ENCODE peak calls at places on chromosomes 12 and 14, in six cellular contexts. H is PC-3, W is H9, Q is neural progenitor cell, E is mesendoderm, O is fibroblast of lung. U is an unnamed sample.

GRCh38 chr12:131604859-131605258 is 106.0 kb upstream of the SFSWAP start:
- DNase-seq in O (no peak), Q (no peak), W (no peak), E (no peak), H (no peak), U (no peak)

GRCh38 chr12:80154261-80154660 is 54.9 kb downstream of the OTOGL start:
- DNase-seq in W (no peak), O (peak; percentile 22), Q (no peak), E (no peak), H (peak; percentile 92), U (no peak)

GRCh38 chr12:75699728-75700496 is 188.5 kb upstream of the KRR1 start:
- DNase-seq in E (peak; percentile 72), W (no peak), O (peak; percentile 75), H (peak; percentile 7), Q (no peak), U (peak; percentile 87)

GRCh38 chr12:13093191-13093849 is 10.1 kb downstream of the GSG1 start:
- DNase-seq in O (peak; percentile 42), E (no peak), Q (no peak), W (no peak), H (peak; percentile 77), U (no peak)

GRCh38 chr12:32455607-32456063 is 56.3 kb downstream of the FGD4 start:
- DNase-seq in O (peak; percentile 90), H (peak; percentile 81), W (no peak), Q (peak; percentile 72), E (peak; percentile 59), U (peak; percentile 91)

GRCh38 chr14:53022593-53022992 is 71.7 kb upstream of the FERMT2 start:
- DNase-seq in E (no peak), O (no peak), H (peak; percentile 87), Q (no peak), W (no peak), U (no peak)

GRCh38 chr14:76929927-76930326 is 98.6 kb downstream of the IRF2BPL start:
- DNase-seq in E (peak; percentile 74), O (no peak), Q (no peak), H (no peak), W (no peak), U (no peak)

GRCh38 chr12:22687677-22688076 is 62.7 kb downstream of the ETNK1 start:
- DNase-seq in O (peak; percentile 62), Q (no peak), W (no peak), H (peak; percentile 39), E (no peak), U (peak; percentile 90)

GRCh38 chr12:122500685-122501488 is at the start of gene ZCCHC8:
- DNase-seq in Q (peak; percentile 100), W (peak; percentile 100), E (peak; percentile 100), O (peak; percentile 98), H (peak; percentile 99), U (peak; percentile 98)

GRCh38 chr12:105053116-105053572 is 31.1 kb downstream of the ALDH1L2 start:
- DNase-seq in O (peak; percentile 88), H (peak; percentile 97), Q (peak; percentile 85), E (peak; percentile 81), W (peak; percentile 75), U (peak; percentile 86)

GRCh38 chr14:103385994-103386491 is 828 bp downstream of the MARK3 start:
- DNase-seq in Q (peak; percentile 58), E (peak; percentile 46), H (peak; percentile 17), O (no peak), W (no peak), U (peak; percentile 44)

GRCh38 chr12:91565246-91565645 is 382.6 kb upstream of the DCN start:
- DNase-seq in O (peak; percentile 42), H (peak; percentile 37), E (no peak), W (no peak), Q (no peak), U (no peak)

GRCh38 chr14:33254342-33254741 is 315.7 kb downstream of the NPAS3 start:
- DNase-seq in W (no peak), E (no peak), O (no peak), Q (no peak), H (no peak), U (no peak)

GRCh38 chr12:53564941-53565340 is 57.7 kb upstream of the NPFF start:
- DNase-seq in Q (no peak), E (no peak), O (peak; percentile 25), W (no peak), H (no peak), U (peak; percentile 61)

GRCh38 chr14:69101331-69101826 is 51.5 kb downstream of the DCAF5 start:
- DNase-seq in E (peak; percentile 74), W (no peak), Q (peak; percentile 44), H (peak; percentile 81), O (peak; percentile 89), U (peak; percentile 80)

GRCh38 chr12:30440826-30441602 is 254.7 kb downstream of the IPO8 start:
- DNase-seq in O (peak; percentile 42), Q (peak; percentile 57), W (peak; percentile 58), E (peak; percentile 75), H (peak; percentile 46), U (peak; percentile 26)

GRCh38 chr12:56377310-56377988 is 14.8 kb upstream of the APOF start:
- DNase-seq in W (peak; percentile 56), H (peak; percentile 80), O (peak; percentile 4), E (peak; percentile 74), Q (peak; percentile 16), U (peak; percentile 29)

GRCh38 chr12:124764451-124764850 is 99.2 kb downstream of the SCARB1 start:
- DNase-seq in O (peak; percentile 79), E (peak; percentile 73), W (no peak), Q (no peak), H (peak; percentile 86), U (peak; percentile 39)

GRCh38 chr12:18320976-18321375 is 59.7 kb downstream of the PIK3C2G start:
- DNase-seq in E (no peak), H (no peak), W (no peak), Q (no peak), O (no peak), U (no peak)

GRCh38 chr12:100801335-100801734 is 6.8 kb downstream of the ANO4 start:
- DNase-seq in Q (no peak), H (no peak), O (peak; percentile 58), E (no peak), W (no peak), U (no peak)

GRCh38 chr14:61646366-61647101 is 48.8 kb upstream of the HIF1A start:
- DNase-seq in W (no peak), O (peak; percentile 37), Q (no peak), E (no peak), H (peak; percentile 60), U (no peak)

DNA sequence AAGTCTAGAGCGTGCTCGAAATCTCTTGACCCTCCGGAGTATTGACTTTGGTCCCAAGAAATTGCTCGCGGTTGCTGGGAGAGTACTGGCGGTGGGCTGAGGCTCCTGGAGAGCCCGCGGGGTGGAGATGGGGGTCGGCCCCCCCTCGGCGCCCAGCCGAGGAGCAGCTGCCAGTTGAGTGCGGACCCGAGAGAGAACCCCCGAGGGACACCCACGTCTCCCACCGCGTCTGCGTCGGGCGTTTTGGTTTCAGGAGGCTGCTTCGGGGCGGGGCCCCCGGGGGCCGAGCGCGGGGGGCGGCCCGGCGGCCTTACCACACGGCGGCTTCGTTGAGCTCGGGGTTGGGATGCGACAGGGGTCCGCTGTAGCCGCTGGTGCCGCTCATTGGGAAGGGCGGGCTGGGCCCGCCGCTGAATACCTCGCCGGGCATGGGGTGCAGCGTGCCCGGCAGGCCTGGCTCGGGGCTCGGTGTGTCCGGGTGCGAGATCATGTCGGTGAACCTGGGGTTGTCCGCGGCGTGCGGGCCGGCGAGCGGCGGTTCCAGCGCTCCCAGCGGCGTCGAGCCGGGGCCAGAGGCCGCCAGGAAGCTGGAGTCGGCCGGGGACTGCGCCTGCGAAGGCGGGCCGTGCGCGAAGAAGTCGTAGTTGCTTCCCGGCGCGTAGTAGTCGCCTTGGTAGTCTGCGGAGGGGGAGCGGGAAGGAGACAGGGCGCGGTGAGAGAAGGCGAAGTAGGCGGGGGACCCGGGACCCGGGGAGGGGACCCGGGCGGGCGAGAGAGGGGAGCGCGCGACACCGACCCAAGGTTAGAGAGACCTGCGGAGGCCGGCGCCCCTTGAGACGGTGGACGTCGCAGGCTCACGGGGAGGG is 8.6 kb downstream of the LHX5 start:
- DNase-seq in W (peak; percentile 60), H (no peak), Q (peak; percentile 71), O (no peak), E (no peak), U (no peak)
- H3K9ac ChIP-seq in W (no peak overlapping the region), H (no peak overlapping the region), Q (no peak overlapping the region), O (no peak overlapping the region), E (no peak overlapping the region), U (no peak overlapping the region)

GRCh38 chr14:28142400-28143015 is 624.1 kb upstream of the FOXG1 start:
- DNase-seq in W (no peak), O (peak; percentile 1), E (peak; percentile 22), Q (peak; percentile 19), H (peak; percentile 65), U (no peak)
- H3K9ac ChIP-seq in W (no peak overlapping the region), O (no peak overlapping the region), E (no peak overlapping the region), Q (no peak overlapping the region), H (no peak overlapping the region), U (no peak overlapping the region)

GRCh38 chr14:31060253-31060875 is 34.2 kb upstream of the STRN3 start:
- DNase-seq in E (peak; percentile 90), Q (peak; percentile 62), H (no peak), W (no peak), O (no peak), U (no peak)

GRCh38 chr14:31057035-31057434 is 30.9 kb upstream of the STRN3 start:
- DNase-seq in H (peak; percentile 34), O (no peak), E (no peak), Q (no peak), W (no peak), U (no peak)

GRCh38 chr14:31057701-31058364 is 31.7 kb upstream of the STRN3 start:
- DNase-seq in H (no peak), Q (no peak), O (no peak), W (no peak), E (no peak), U (no peak)

DNA sequence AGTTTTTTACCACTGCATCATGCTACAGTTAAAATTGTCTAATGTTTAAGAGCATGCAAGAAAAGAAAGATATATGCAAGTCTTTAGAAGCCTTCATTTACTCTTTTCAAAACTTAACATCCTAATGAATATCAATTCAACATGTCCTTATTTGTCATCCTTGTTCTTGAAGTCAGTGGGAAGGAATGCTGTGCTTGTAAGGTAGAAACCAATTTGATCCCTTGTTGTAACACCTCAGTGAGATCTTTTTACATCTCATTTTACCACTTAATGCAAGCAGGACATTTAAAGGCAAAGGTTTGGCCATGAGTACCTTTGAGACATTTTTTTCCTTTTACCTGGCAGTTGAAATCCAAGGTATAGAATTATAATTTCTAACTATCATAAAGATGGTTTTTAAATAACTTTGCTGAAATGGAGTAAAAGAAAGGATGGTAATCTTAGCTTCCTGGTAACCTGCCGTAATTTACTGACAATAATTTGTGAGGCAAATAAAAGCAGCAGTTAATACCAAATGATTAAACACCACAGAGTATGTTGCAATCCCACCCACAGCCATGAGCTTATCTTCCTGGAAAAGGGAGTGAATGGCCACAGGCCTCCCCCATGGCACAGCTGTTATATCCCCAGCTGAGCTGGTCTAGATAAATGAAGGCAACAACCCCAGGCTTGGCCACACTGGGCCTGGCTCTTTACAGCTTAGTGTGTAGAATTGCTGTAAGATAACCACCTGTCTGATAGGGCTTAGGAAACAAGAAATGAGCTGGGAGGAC is 33.2 kb upstream of the STRN3 start:
- DNase-seq in O (peak; percentile 88), H (peak; percentile 33), E (peak; percentile 95), Q (peak; percentile 37), W (no peak), U (no peak)
- H3K9ac ChIP-seq in O (no peak overlapping the region), H (no peak overlapping the region), E (no peak overlapping the region), Q (no peak overlapping the region), W (no peak overlapping the region), U (no peak overlapping the region)

GRCh38 chr12:86249276-86249675 is 6.9 kb downstream of the MGAT4C start:
- DNase-seq in H (no peak), O (no peak), E (no peak), W (no peak), Q (no peak), U (no peak)

GRCh38 chr12:86254399-86255107 is 1.6 kb downstream of the MGAT4C start:
- DNase-seq in Q (no peak), O (peak; percentile 23), E (no peak), W (no peak), H (no peak), U (no peak)

GRCh38 chr12:86247871-86248270 is 8.3 kb downstream of the MGAT4C start:
- DNase-seq in O (no peak), E (no peak), Q (no peak), H (no peak), W (no peak), U (no peak)

GRCh38 chr12:86249856-86250255 is 6.3 kb downstream of the MGAT4C start:
- DNase-seq in W (no peak), H (no peak), E (peak; percentile 46), Q (no peak), O (peak; percentile 9), U (no peak)
- H3K9ac ChIP-seq in W (no peak overlapping the region), H (no peak overlapping the region), E (no peak overlapping the region), Q (no peak overlapping the region), O (no peak overlapping the region), U (no peak overlapping the region)